ENCODE peak calls at places on chromosomes 12 and 14, in seven cellular contexts. Q is stomach, N is A549, E is sigmoid colon, Z is transverse colon, I is K562, M is HepG2. L is an unnamed sample.

GRCh38 chr14:50622978-50623377 is 45.1 kb downstream of the SAV1 start:
- DNase-seq in Q (no peak), N (no peak), E (no peak), Z (no peak), I (no peak), M (no peak), L (no peak)

GRCh38 chr14:77109656-77110055 is 11.6 kb downstream of the CIPC start:
- DNase-seq in Q (no peak), N (no peak), E (no peak), Z (no peak), I (no peak), M (no peak), L (no peak)

GRCh38 chr14:77918448-77918847 is 118.5 kb downstream of the ADCK1 start:
- DNase-seq in Q (no peak), N (no peak), E (no peak), Z (no peak), I (peak; percentile 71), M (no peak), L (no peak)

GRCh38 chr14:54116163-54116562 is 159.5 kb upstream of the BMP4 start:
- DNase-seq in Q (no peak), N (no peak), E (no peak), Z (no peak), I (no peak), M (no peak), L (no peak)

GRCh38 chr14:91223028-91223783 is 21.3 kb downstream of the GPR68 start:
- DNase-seq in Q (no peak), N (no peak), E (no peak), Z (no peak), I (no peak), M (no peak), L (no peak)

GRCh38 chr12:131511391-131511802 is 199.5 kb upstream of the SFSWAP start:
- DNase-seq in Q (no peak), N (peak; percentile 14), E (no peak), Z (peak; percentile 12), I (no peak), M (no peak), L (no peak)

GRCh38 chr12:13340149-13340548 is 143.6 kb downstream of the EMP1 start:
- DNase-seq in Q (no peak), N (peak; percentile 51), E (no peak), Z (no peak), I (no peak), M (no peak), L (no peak)

GRCh38 chr12:104672096-104672445 is 215.3 kb downstream of the CHST11 start:
- DNase-seq in Q (no peak), N (no peak), E (no peak), Z (no peak), I (no peak), M (no peak), L (no peak)

GRCh38 chr12:14960548-14961465 is 594 bp downstream of the ARHGDIB start:
- DNase-seq in Q (no peak), N (no peak), E (no peak), Z (peak; percentile 21), I (peak; percentile 16), M (no peak), L (no peak)

GRCh38 chr14:52602131-52602530 is 49.5 kb downstream of the GPR137C start:
- DNase-seq in Q (no peak), N (no peak), E (no peak), Z (no peak), I (no peak), M (no peak), L (no peak)

GRCh38 chr12:26651566-26652188 is 181.3 kb downstream of the ITPR2 start:
- DNase-seq in Q (peak; percentile 45), N (peak; percentile 69), E (no peak), Z (peak; percentile 46), I (peak; percentile 70), M (peak; percentile 59), L (no peak)

GRCh38 chr14:54420478-54421116 is 20.6 kb downstream of the CNIH1 start:
- DNase-seq in Q (no peak), N (peak; percentile 53), E (no peak), Z (peak; percentile 35), I (peak; percentile 29), M (peak; percentile 46), L (no peak)

GRCh38 chr14:91261115-91261514 is 16.6 kb upstream of the GPR68 start:
- DNase-seq in Q (no peak), N (no peak), E (no peak), Z (no peak), I (no peak), M (no peak), L (no peak)

GRCh38 chr12:93441111-93441616 is 583 bp downstream of the UBE2N start:
- DNase-seq in Q (peak; percentile 31), N (peak; percentile 23), E (no peak), Z (peak; percentile 56), I (peak; percentile 48), M (no peak), L (no peak)

GRCh38 chr12:32249701-32250270 is 143.1 kb downstream of the BICD1 start:
- DNase-seq in Q (no peak), N (no peak), E (no peak), Z (no peak), I (no peak), M (no peak), L (no peak)

GRCh38 chr14:88242426-88242825 is 80.6 kb downstream of the KCNK10 start:
- DNase-seq in Q (no peak), N (no peak), E (no peak), Z (no peak), I (no peak), M (no peak), L (no peak)

GRCh38 chr14:81221579-81222102 is 882 bp upstream of the GTF2A1 start:
- DNase-seq in Q (no peak), N (peak; percentile 3), E (peak; percentile 59), Z (no peak), I (no peak), M (no peak), L (no peak)

GRCh38 chr12:51307655-51308593 is 16.1 kb downstream of the BIN2 start:
- DNase-seq in Q (no peak), N (peak; percentile 91), E (no peak), Z (peak; percentile 60), I (peak; percentile 22), M (no peak), L (no peak)

GRCh38 chr14:85415015-85415712 is 114.8 kb upstream of the FLRT2 start:
- DNase-seq in Q (no peak), N (peak; percentile 97), E (peak; percentile 65), Z (no peak), I (no peak), M (peak; percentile 64), L (no peak)

GRCh38 chr12:16221776-16222175 is 55.7 kb downstream of the SLC15A5 start:
- DNase-seq in Q (no peak), N (no peak), E (no peak), Z (no peak), I (no peak), M (no peak), L (no peak)

GRCh38 chr14:85276829-85277228 is 253.1 kb upstream of the FLRT2 start:
- DNase-seq in Q (no peak), N (no peak), E (no peak), Z (no peak), I (no peak), M (no peak), L (no peak)

GRCh38 chr12:542290-543113 is 82.8 kb downstream of the B4GALNT3 start:
- DNase-seq in Q (no peak), N (no peak), E (no peak), Z (no peak), I (no peak), M (no peak), L (no peak)

GRCh38 chr14:60064491-60065072 is 27.1 kb upstream of the PCNX4 start:
- DNase-seq in Q (no peak), N (peak; percentile 51), E (no peak), Z (no peak), I (peak; percentile 9), M (peak; percentile 9), L (no peak)

GRCh38 chr12:99045158-99045557 is 400.1 kb downstream of the APAF1 start:
- DNase-seq in Q (no peak), N (no peak), E (no peak), Z (no peak), I (no peak), M (no peak), L (no peak)

GRCh38 chr12:18383203-18383602 is 121.9 kb downstream of the PIK3C2G start:
- DNase-seq in Q (no peak), N (peak; percentile 62), E (no peak), Z (no peak), I (no peak), M (peak; percentile 67), L (no peak)
- TF ChIP-seq EP300 in Q (no peak), N (peak; percentile 59), E (no peak), Z (no peak), I (no peak), M (no peak), L (no peak)

GRCh38 chr12:124543052-124543590 is 24.3 kb downstream of the NCOR2 start:
- DNase-seq in Q (no peak), N (peak; percentile 60), E (no peak), Z (no peak), I (no peak), M (no peak), L (no peak)
- H3K4me1 ChIP-seq in Q (peaks cover 70% of the 10 kb centered on the region), N (peaks cover 64% of the 10 kb centered on the region), E (peaks cover 70% of the 10 kb centered on the region), Z (peaks cover 72% of the 10 kb centered on the region), I (peaks cover 15% of the 10 kb centered on the region), M (peaks cover 30% of the 10 kb centered on the region), L (peaks cover 83% of the 10 kb centered on the region)

DNA sequence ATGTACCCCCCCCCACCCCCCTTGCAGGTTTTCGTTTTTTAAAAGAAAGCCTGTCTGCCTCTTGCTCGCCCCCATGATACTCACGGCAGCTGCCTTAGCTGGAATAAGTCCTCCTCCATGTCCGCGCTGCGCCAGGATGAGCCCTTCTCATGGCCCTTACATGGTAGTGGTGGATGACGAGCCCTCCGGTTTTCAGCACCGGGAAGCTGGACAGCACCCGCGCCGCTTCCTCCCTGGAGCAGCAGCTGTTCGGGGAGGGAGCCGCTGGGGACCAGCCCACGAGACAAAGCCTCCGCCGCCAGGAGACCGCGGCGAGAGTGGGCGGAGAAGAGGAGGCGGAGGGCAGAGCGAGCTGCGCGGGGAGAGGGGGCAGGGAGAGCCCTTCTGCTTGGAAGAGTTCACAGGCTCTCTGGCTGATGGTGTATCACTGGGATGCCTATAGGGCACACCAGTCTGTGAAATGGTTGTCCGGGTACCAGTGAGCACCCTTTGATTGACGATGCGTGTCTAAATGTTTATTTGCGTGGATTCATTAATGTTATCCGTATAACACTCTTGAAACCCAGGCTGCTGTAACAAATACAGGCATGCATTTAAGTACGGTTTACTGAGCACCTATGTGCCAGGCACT is at the start of gene SVOP:
- DNase-seq in Q (peak; percentile 58), N (peak; percentile 70), E (peak; percentile 76), Z (peak; percentile 70), I (peak; percentile 77), M (peak; percentile 63), L (peak; percentile 92)
- H3K4me3 ChIP-seq in Q (no peak within 1 kb of the TSS), N (peak within 1 kb of the TSS; percentile 11), E (no peak within 1 kb of the TSS), Z (no peak within 1 kb of the TSS), I (no peak within 1 kb of the TSS), M (no peak within 1 kb of the TSS), L (no peak within 1 kb of the TSS)

DNA sequence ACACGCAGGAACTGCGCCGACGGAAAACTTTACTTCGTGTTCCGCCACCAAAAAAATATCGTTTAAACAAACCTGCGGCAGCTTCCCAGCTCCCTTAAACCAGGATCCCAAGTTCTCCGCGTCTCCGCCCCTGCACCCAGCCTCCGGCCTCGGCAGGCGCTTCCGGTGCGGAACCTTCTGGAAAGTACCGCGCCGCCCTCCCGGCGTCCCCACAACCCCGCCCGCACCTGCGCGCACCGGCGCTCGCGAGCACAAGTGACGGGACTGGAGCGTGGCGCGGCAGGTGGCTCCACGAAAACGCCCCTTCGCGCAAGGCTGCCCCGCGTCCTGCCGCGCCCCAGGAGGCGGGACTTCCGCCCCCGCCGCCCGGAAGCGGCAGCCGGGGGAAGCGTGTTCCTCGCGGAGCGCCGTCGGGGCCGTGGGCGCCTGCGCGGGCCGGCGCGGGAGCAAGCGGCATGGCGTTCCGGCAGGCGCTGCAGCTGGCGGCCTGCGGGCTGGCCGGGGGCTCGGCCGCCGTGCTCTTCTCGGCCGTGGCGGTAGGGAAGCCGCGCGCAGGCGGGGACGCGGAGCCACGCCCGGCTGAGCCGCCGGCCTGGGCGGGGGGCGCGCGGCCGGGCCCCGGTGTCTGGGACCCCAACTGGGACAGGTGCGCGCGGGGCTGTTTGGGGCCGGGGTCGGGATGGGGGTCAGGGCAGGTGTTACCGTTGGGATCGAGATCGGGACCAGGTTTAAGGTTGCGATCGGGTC is at the start of gene PGAM5:
- DNase-seq in Q (peak; percentile 93), N (peak; percentile 90), E (peak; percentile 85), Z (peak; percentile 93), I (peak; percentile 93), M (peak; percentile 72), L (peak; percentile 92)
- TF ChIP-seq EP300 in Q (no peak), N (no peak), E (no peak), Z (no peak), I (no peak), M (peak; percentile 43), L (no peak)

L was measured in esophagus muscularis mucosa.